ENCODE peak calls at places on chromosomes 6 and 20, in nine cellular contexts. S is fibroblast of the aortic adventitia, Q is fibroblast of mammary gland, O is AG04450, M is A549, L is heart left ventricle, G is pancreas, B is cardiac muscle cell, Z is astrocyte. Y is an unnamed sample.

GRCh38 chr6:149044394-149044965 is 273.0 kb upstream of the TAB2 start:
- DNase-seq in O (no peak), Q (no peak), Z (no peak), M (no peak), L (no peak), S (peak; percentile 63), B (no peak), G (no peak), Y (no peak)

GRCh38 chr6:163165155-163165910 is 249.2 kb upstream of the QKI start:
- DNase-seq in B (no peak), G (no peak), Q (no peak), L (no peak), S (no peak), M (no peak), Z (no peak), O (no peak), Y (no peak)

GRCh38 chr6:49151957-49152356 is 311.1 kb downstream of the MMUT start:
- DNase-seq in L (no peak), Z (no peak), M (no peak), O (no peak), S (no peak), G (no peak), B (no peak), Q (no peak), Y (peak; percentile 5)

GRCh38 chr6:138944412-138944811 is 43.6 kb downstream of the REPS1 start:
- DNase-seq in S (peak; percentile 66), Z (peak; percentile 77), G (no peak), L (no peak), M (peak; percentile 10), Q (peak; percentile 75), O (peak; percentile 6), B (no peak), Y (peak; percentile 41)

GRCh38 chr6:144115219-144115618 is 19.8 kb upstream of the SF3B5 start:
- DNase-seq in Z (no peak), L (no peak), B (no peak), S (no peak), M (no peak), O (no peak), G (no peak), Q (no peak), Y (no peak)

GRCh38 chr20:32418376-32418775 is 60.2 kb downstream of the ASXL1 start:
- DNase-seq in L (no peak), G (no peak), B (no peak), O (no peak), M (no peak), Z (no peak), Q (no peak), S (no peak), Y (no peak)

GRCh38 chr6:40443842-40444241 is 143.3 kb downstream of the LRFN2 start:
- DNase-seq in M (no peak), Z (no peak), Q (no peak), B (no peak), S (no peak), G (no peak), O (no peak), L (no peak), Y (no peak)

GRCh38 chr6:27546522-27546921 is 73.6 kb upstream of the ZNF184 start:
- DNase-seq in L (no peak), O (no peak), Q (no peak), Z (no peak), G (no peak), S (no peak), M (no peak), B (no peak), Y (no peak)

GRCh38 chr6:134424131-134424794 is 106.4 kb upstream of the SGK1 start:
- DNase-seq in S (peak; percentile 82), Z (no peak), L (no peak), Q (peak; percentile 65), O (no peak), G (no peak), M (no peak), B (no peak), Y (no peak)

GRCh38 chr20:39645130-39645529 is 683.0 kb downstream of the DHX35 start:
- DNase-seq in M (no peak), Q (no peak), O (no peak), Z (no peak), L (no peak), G (no peak), B (no peak), S (no peak), Y (no peak)

GRCh38 chr6:104325341-104326172 is 534.2 kb downstream of the HACE1 start:
- DNase-seq in L (no peak), Z (no peak), G (no peak), Q (peak; percentile 52), S (peak; percentile 28), O (no peak), M (peak; percentile 4), B (peak; percentile 30), Y (peak; percentile 14)

GRCh38 chr6:130697661-130698535 is 129.3 kb upstream of the SMLR1 start:
- DNase-seq in B (peak; percentile 50), G (no peak), Z (peak; percentile 37), O (peak; percentile 36), M (peak; percentile 29), Q (peak; percentile 70), S (peak; percentile 82), L (peak; percentile 26), Y (peak; percentile 73)

DNA sequence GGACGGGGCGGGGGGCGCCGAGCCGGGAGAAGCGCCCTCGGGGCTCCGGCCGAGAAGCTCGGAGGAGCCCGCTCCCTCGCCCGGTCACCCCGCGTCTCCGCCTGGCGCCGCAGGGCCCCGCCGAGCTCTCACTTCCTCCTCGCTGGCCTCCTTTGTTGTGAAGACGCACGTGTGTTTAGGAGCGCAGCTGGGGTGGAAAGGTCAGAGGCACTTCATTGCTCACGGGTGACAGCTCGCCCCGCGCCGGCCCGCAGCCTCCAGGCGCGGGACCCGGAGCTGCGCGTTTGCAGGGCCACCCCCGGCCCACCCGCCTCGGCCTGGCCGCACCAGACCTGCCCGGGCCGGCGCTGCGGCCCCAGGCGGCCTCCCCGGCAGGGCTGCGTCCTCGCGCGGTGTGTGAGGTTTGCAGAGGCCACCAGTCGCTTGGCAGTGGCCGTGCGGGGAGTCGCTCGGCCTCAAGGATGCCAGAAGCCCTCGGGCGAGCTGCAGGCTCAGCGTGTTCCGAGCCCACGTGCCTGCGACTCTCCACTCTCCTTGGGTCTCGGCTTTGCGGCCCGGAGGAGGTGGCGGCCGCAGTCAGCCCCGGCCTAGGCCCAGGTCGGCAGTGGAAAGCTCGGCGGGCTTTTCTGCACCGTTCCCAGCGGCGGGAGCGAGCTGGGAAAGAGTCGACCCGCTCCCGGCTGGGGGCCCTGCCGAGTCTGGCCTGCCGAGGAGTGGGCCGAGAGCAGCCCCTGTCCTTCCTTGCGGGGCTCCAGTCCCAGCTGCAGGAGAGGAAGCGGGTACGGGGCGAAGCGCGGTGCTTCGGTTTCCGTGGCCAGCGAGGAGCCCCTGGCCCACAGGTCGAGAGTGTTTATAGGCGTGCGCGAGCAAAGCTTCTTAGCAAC is 5.3 kb downstream of the FOXC1 start:
- DNase-seq in G (peak; percentile 56), M (no peak), S (peak; percentile 50), O (no peak), Z (no peak), L (no peak), B (no peak), Q (no peak), Y (no peak)
- H3K4me3 ChIP-seq in G (no peak overlapping the region), M (no peak overlapping the region), S (peak overlapping the region; percentile 85), O (no peak overlapping the region), Z (peak overlapping the region; percentile 37), L (no peak overlapping the region), B (peak overlapping the region; percentile 51), Q (no peak overlapping the region), Y (no peak overlapping the region)

DNA sequence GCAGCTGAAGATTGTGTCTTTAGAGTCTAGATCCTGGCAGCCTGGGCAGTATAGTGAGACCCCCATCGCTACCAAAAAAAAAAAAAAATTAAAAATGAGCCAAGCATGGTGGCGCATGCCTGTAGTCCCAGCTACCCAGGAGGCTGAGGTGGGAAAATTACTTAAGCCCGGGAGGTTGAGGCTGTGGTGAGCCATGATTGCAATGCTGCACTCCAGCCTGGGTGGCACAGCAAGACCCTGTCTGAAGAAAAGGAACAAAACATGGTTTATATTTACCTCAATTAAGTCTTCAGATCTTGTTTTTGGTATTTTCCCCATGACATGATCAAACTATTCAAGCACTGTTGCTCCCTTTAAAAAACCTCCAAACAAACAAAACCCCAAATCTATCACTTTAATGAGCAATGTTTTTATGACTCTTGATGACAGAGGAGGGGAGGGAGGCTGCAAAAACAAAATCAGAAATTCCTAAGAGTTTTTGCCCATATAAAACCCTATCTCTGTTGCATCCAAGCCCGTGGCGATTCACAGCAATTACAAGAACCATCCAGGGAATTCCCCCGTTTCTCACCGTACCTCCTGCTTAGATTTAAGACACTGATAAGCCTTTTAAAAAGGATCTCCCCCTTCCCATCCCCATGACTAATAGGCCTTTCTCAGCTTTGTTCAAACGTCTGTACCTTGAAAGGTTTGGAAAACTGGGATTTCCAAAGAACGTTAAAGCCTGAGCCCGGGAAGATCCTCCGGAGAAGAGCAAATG is 259.9 kb downstream of the BMP7 start:
- DNase-seq in Q (no peak), S (no peak), O (no peak), G (no peak), L (no peak), Z (peak; percentile 21), M (peak; percentile 31), B (no peak), Y (no peak)
- TF ChIP-seq CTCF in Q (no peak), S (no peak), O (no peak), G (no peak), L (no peak), Z (no peak), M (no peak), B (no peak), Y (no peak)

DNA sequence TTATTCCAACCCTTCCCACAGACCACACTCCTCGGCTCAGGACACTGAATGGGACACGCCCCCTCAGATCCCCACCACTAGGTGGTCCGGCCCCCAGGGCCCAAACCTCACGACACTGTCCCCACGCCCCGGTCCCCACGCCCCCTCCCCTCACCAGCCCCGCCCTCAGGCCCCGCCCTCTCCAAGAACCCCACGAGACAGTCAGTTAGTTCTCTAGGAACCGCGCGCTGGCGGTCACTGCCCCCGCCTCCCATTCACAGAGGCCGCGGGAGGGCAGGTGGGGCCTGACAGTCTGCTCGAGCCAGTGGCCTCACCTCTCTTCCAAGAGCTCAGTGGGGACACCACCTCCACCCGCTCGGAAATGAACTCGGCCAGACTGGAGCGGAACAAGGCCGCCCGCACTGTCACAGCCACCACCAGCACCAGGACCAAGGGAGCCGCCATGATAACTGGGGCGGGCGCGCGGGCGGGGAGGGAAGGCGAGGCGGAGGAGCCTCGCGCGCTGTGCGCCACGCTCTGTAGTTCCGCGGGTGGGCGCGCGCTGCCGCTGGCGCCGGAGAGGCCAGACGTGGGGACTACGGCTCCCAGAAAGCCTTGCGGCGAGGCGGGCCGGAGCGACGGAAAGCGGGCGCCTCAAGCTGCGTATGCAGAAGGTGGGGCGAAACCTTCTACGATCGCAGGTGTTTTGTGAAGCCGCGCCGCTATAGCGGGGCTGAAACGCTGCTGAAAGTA is at the start of gene PIGU:
- DNase-seq in O (peak; percentile 82), M (peak; percentile 91), Z (peak; percentile 87), B (peak; percentile 97), L (peak; percentile 97), S (peak; percentile 88), G (peak; percentile 98), Q (peak; percentile 89), Y (peak; percentile 99)
- H3K4me3 ChIP-seq in O (peak within 1 kb of the TSS; percentile 87), M (peak within 1 kb of the TSS; percentile 74), Z (peak within 1 kb of the TSS; percentile 94), B (peak within 1 kb of the TSS; percentile 71), L (peak within 1 kb of the TSS; percentile 50), S (peak within 1 kb of the TSS; percentile 88), G (peak within 1 kb of the TSS; percentile 65), Q (peak within 1 kb of the TSS; percentile 81), Y (peak within 1 kb of the TSS; percentile 89)

DNA sequence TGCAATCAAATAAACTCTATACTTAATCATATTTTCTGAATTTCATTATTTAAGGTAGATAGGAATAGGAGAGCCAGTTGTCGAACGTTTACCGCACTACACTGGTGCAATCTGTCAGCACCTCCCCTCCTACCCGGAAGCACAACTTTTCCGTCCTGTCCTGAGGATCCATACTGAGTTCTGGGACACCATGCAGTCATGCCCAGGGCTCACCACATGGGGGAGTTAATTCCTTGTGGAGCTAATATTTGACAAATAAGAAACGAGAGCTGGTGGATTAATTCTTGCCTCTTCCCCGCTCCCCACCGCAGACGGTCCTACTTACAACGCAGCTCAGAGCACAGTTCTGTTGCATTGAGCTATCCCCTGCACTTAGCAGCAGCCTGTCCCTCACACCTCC is 107.7 kb upstream of the RALGAPA2 start:
- DNase-seq in M (peak; percentile 40), S (no peak), L (no peak), G (no peak), B (peak; percentile 19), Z (no peak), O (no peak), Q (peak; percentile 5), Y (no peak)
- TF ChIP-seq CTCF in M (no peak), S (peak; percentile 25), L (peak; percentile 22), G (no peak), B (peak; percentile 25), Z (no peak), O (peak; percentile 29), Q (peak; percentile 32), Y (peak; percentile 29)

Y was measured in GM12865.